ENCODE peak calls at places on chromosomes 5 and 9, in four cellular contexts. K is nephron progenitor cell, S is body of pancreas, J is fibroblast of pulmonary artery. F is an unnamed sample.

GRCh38 chr5:128216860-128217531 is 133.4 kb downstream of the SLC12A2 start:
- DNase-seq in K (no peak), S (no peak), J (peak; percentile 24), F (no peak)

GRCh38 chr5:30051976-30052375 is 1141.5 kb upstream of the CDH6 start:
- DNase-seq in K (no peak), S (no peak), J (no peak), F (no peak)

GRCh38 chr9:86389648-86390047 is 35.4 kb upstream of the TUT7 start:
- DNase-seq in K (no peak), S (no peak), J (no peak), F (no peak)

GRCh38 chr9:88691811-88692210 is 156.8 kb downstream of the NXNL2 start:
- DNase-seq in K (no peak), S (no peak), J (no peak), F (no peak)

GRCh38 chr5:151721087-151721646 is 34.5 kb upstream of the SPARC start:
- DNase-seq in K (no peak), S (no peak), J (no peak), F (no peak)

GRCh38 chr5:122259995-122260394 is 52.0 kb upstream of the SNCAIP start:
- DNase-seq in K (no peak), S (no peak), J (peak; percentile 75), F (no peak)

GRCh38 chr5:56608216-56608925 is 207.0 kb upstream of the MAP3K1 start:
- DNase-seq in K (no peak), S (peak; percentile 32), J (no peak), F (no peak)

GRCh38 chr9:72856985-72857631 is 95.7 kb downstream of the ALDH1A1 start:
- DNase-seq in K (no peak), S (peak; percentile 60), J (peak; percentile 84), F (peak; percentile 47)

GRCh38 chr9:111187376-111187775 is 142.6 kb downstream of the OR2K2 start:
- DNase-seq in K (no peak), S (no peak), J (no peak), F (no peak)

GRCh38 chr9:37840560-37841194 is 40.1 kb downstream of the DCAF10 start:
- DNase-seq in K (no peak), S (no peak), J (peak; percentile 82), F (no peak)

GRCh38 chr9:83081010-83081409 is 18.1 kb upstream of the RASEF start:
- DNase-seq in K (no peak), S (no peak), J (no peak), F (no peak)

GRCh38 chr5:38191693-38192092 is 66.7 kb upstream of the EGFLAM start:
- DNase-seq in K (no peak), S (no peak), J (no peak), F (no peak)
- TF ChIP-seq CTCF in K (no peak), S (no peak), J (no peak), F (no peak)

GRCh38 chr5:131610198-131611063 is 24.6 kb downstream of the RAPGEF6 start:
- DNase-seq in K (no peak), S (no peak), J (peak; percentile 85), F (no peak)
- TF ChIP-seq CTCF in K (no peak), S (no peak), J (no peak), F (no peak)

GRCh38 chr9:99299214-99300102 is 77.4 kb downstream of the SEC61B start:
- DNase-seq in K (no peak), S (no peak), J (peak; percentile 32), F (no peak)

GRCh38 chr9:99300603-99301002 is 78.5 kb downstream of the SEC61B start:
- DNase-seq in K (no peak), S (no peak), J (no peak), F (no peak)

GRCh38 chr9:99298660-99299059 is 76.6 kb downstream of the SEC61B start:
- DNase-seq in K (no peak), S (no peak), J (no peak), F (no peak)

GRCh38 chr9:99303177-99303576 is 81.1 kb downstream of the SEC61B start:
- DNase-seq in K (no peak), S (no peak), J (no peak), F (no peak)

GRCh38 chr9:99300103-99300439 is 78.0 kb downstream of the SEC61B start:
- DNase-seq in K (no peak), S (no peak), J (no peak), F (no peak)
- TF ChIP-seq CTCF in K (no peak), S (no peak), J (no peak), F (no peak)

GRCh38 chr9:134325813-134326753 is at the start of gene RXRA:
- DNase-seq in K (peak; percentile 87), S (peak; percentile 88), J (peak; percentile 85), F (peak; percentile 86)
- TF ChIP-seq CTCF in K (no peak), S (no peak), J (no peak), F (no peak)

GRCh38 chr5:1204693-1205242 is 3.4 kb downstream of the SLC6A19 start:
- DNase-seq in K (peak; percentile 52), S (peak; percentile 87), J (peak; percentile 31), F (no peak)
- TF ChIP-seq CTCF in K (peak; percentile 38), S (peak; percentile 31), J (peak; percentile 47), F (no peak)

F was measured in uterus.